ENCODE peak calls at places on chromosomes 4 and X, in six cellular contexts. R is esophagus muscularis mucosa, J is nucleus accumbens, S is right lobe of liver, G is spleen, K is Caco-2. D is an unnamed sample.

GRCh38 chrX:12921886-12922599 is 15.6 kb downstream of the TLR8 start:
- DNase-seq in R (no peak), K (no peak), S (no peak), J (no peak), G (no peak), D (no peak)

GRCh38 chr4:106256190-106256589 is 59.8 kb downstream of the TBCK start:
- DNase-seq in G (no peak), S (no peak), K (no peak), R (no peak), J (no peak), D (no peak)

GRCh38 chrX:46582325-46582724 is 8.8 kb downstream of the CHST7 start:
- DNase-seq in G (no peak), S (no peak), R (no peak), K (no peak), J (no peak), D (no peak)

GRCh38 chr4:120858776-120859175 is 63.8 kb downstream of the PRDM5 start:
- DNase-seq in S (no peak), J (no peak), G (no peak), K (no peak), R (no peak), D (no peak)

GRCh38 chr4:128468485-128468989 is 180.9 kb upstream of the PGRMC2 start:
- DNase-seq in K (no peak), G (no peak), R (no peak), J (peak; percentile 65), S (no peak), D (no peak)

GRCh38 chrX:139739138-139739537 is 31.2 kb upstream of the MCF2 start:
- DNase-seq in J (no peak), G (no peak), R (no peak), S (no peak), K (no peak), D (no peak)

GRCh38 chr4:185318679-185319078 is 77.0 kb downstream of the LRP2BP start:
- DNase-seq in K (peak; percentile 39), G (no peak), S (no peak), R (no peak), J (no peak), D (no peak)

GRCh38 chr4:147550626-147551250 is 66.5 kb upstream of the TMEM184C start:
- DNase-seq in K (no peak), J (no peak), S (no peak), R (no peak), G (no peak), D (no peak)

GRCh38 chr4:68272860-68273259 is 27.4 kb upstream of the TMPRSS11B start:
- DNase-seq in S (no peak), J (no peak), K (peak; percentile 15), G (no peak), R (no peak), D (no peak)

GRCh38 chr4:121126449-121127006 is 37.6 kb downstream of the TNIP3 start:
- DNase-seq in J (no peak), K (no peak), G (no peak), S (no peak), R (no peak), D (no peak)

GRCh38 chr4:6595897-6596537 is 21.0 kb downstream of the MAN2B2 start:
- DNase-seq in G (no peak), J (no peak), K (no peak), R (no peak), S (no peak), D (no peak)

GRCh38 chrX:104284407-104285000 is 29.8 kb upstream of the ESX1 start:
- DNase-seq in K (no peak), S (no peak), G (no peak), R (no peak), J (no peak), D (no peak)

GRCh38 chr4:111512081-111512774 is 633.0 kb upstream of the FAM241A start:
- DNase-seq in K (no peak), R (no peak), S (no peak), J (no peak), G (no peak), D (no peak)

GRCh38 chr4:8245879-8246833 is 23.4 kb upstream of the HTRA3 start:
- DNase-seq in R (no peak), G (peak; percentile 41), K (no peak), S (peak; percentile 15), J (no peak), D (no peak)

GRCh38 chr4:82429728-82430192 is 502 bp downstream of the HNRNPDL start:
- DNase-seq in G (peak; percentile 98), K (no peak), S (no peak), R (no peak), J (peak; percentile 78), D (no peak)

GRCh38 chr4:118086334-118086733 is 52.0 kb downstream of the NDST3 start:
- DNase-seq in S (no peak), J (peak; percentile 75), K (no peak), R (no peak), G (no peak), D (no peak)

GRCh38 chr4:131974730-131975129 is 1174.4 kb upstream of the PCDH10 start:
- DNase-seq in J (no peak), K (no peak), G (no peak), R (no peak), S (no peak), D (no peak)

GRCh38 chr4:74362347-74362746 is 2.6 kb upstream of the EREG start:
- DNase-seq in S (no peak), J (no peak), K (no peak), G (no peak), R (no peak), D (no peak)

GRCh38 chr4:89752932-89753598 is 83.9 kb downstream of the SNCA start:
- DNase-seq in R (no peak), G (no peak), J (no peak), S (no peak), K (no peak), D (no peak)

GRCh38 chrX:123732679-123733363 is at the start of gene THOC2:
- DNase-seq in J (peak; percentile 90), K (peak; percentile 83), R (peak; percentile 97), S (peak; percentile 81), G (peak; percentile 92), D (peak; percentile 91)

GRCh38 chr4:129822708-129823504 is 727.0 kb downstream of the C4orf33 start:
- DNase-seq in K (peak; percentile 57), R (no peak), J (no peak), G (no peak), S (peak; percentile 13), D (no peak)

GRCh38 chr4:156999175-156999517 is 27.5 kb upstream of the PDGFC start:
- DNase-seq in J (no peak), K (peak; percentile 30), R (no peak), G (no peak), S (no peak), D (no peak)

GRCh38 chr4:48234575-48234974 is 35.1 kb downstream of the TEC start:
- DNase-seq in S (no peak), J (no peak), R (no peak), G (no peak), K (no peak), D (no peak)

GRCh38 chr4:145132521-145133098 is 34.5 kb downstream of the ABCE1 start:
- DNase-seq in J (no peak), K (no peak), S (no peak), R (no peak), G (no peak), D (no peak)

GRCh38 chrX:22037911-22038537 is 5.9 kb downstream of the PHEX start:
- DNase-seq in S (no peak), K (no peak), R (no peak), G (no peak), J (no peak), D (no peak)

GRCh38 chrX:42098897-42099296 is 175.5 kb upstream of the CASK start:
- DNase-seq in K (no peak), R (no peak), J (no peak), G (no peak), S (no peak), D (no peak)

GRCh38 chrX:138487866-138488265 is 223.7 kb downstream of the FGF13 start:
- DNase-seq in J (no peak), S (no peak), G (no peak), R (no peak), K (no peak), D (no peak)

GRCh38 chrX:53280703-53281320 is 572 bp downstream of the IQSEC2 start:
- DNase-seq in J (no peak), R (no peak), G (no peak), K (no peak), S (no peak), D (no peak)

GRCh38 chrX:154409222-154409871 is at the start of gene DNASE1L1:
- DNase-seq in K (peak; percentile 79), J (peak; percentile 8), R (no peak), S (peak; percentile 82), G (peak; percentile 95), D (peak; percentile 95)

GRCh38 chr4:186471441-186471840 is 83.9 kb downstream of the MTNR1A start:
- DNase-seq in S (no peak), R (no peak), K (no peak), J (no peak), G (no peak), D (no peak)

GRCh38 chr4:133084421-133084820 is 64.7 kb upstream of the PCDH10 start:
- DNase-seq in K (no peak), S (no peak), J (no peak), R (no peak), G (no peak), D (no peak)

GRCh38 chr4:3481113-3481531 is 18.0 kb downstream of the DOK7 start:
- DNase-seq in R (no peak), G (no peak), S (no peak), J (no peak), K (no peak), D (no peak)

GRCh38 chr4:109432203-109432602 is 1.4 kb upstream of the SEC24B start:
- DNase-seq in S (no peak), K (no peak), J (no peak), R (no peak), G (no peak), D (no peak)

D was measured in aorta.